ENCODE peak calls at places on chromosomes 12 and 14, in eight cellular contexts. C is activated CD8-positive, alpha-beta memory T cell treated with anti-CD3 and anti-CD28 coated beads for 1 hour; Y is PC-3; M is kidney epithelial cell; Q is activated CD4-positive, alpha-beta T cell treated with anti-CD3 and anti-CD28 coated beads, Interleukin-2, amount 50 U/mL, for 1 hour; J is fibroblast of lung; D is myocyte; G is lung. H is an unnamed sample.

GRCh38 chr12:104738371-104738710 is 219.7 kb downstream of the SLC41A2 start:
- DNase-seq in G (no peak), Y (no peak), D (no peak), C (no peak), M (peak; percentile 10), J (no peak), Q (no peak), H (no peak)

GRCh38 chr12:54032627-54033100 is at the start of gene HOXC5:
- DNase-seq in C (peak; percentile 40), Y (peak; percentile 84), M (no peak), D (peak; percentile 89), J (peak; percentile 34), G (peak; percentile 66), Q (peak; percentile 55), H (no peak)

GRCh38 chr12:123808167-123808566 is 46.1 kb downstream of the DNAH10 start:
- DNase-seq in Q (no peak), G (no peak), Y (peak; percentile 37), C (no peak), M (no peak), D (peak; percentile 15), J (peak; percentile 3), H (no peak)

GRCh38 chr12:89862511-89863331 is 154.1 kb upstream of the ATP2B1 start:
- DNase-seq in D (peak; percentile 59), Y (no peak), M (no peak), Q (peak; percentile 29), J (no peak), G (peak; percentile 36), C (no peak), H (no peak)

GRCh38 chr14:23600806-23601205 is 22.2 kb upstream of the JPH4 start:
- DNase-seq in M (no peak), C (no peak), Q (no peak), D (no peak), J (no peak), G (no peak), Y (no peak), H (no peak)

GRCh38 chr12:97960225-97960624 is 497.6 kb downstream of the RMST start:
- DNase-seq in C (no peak), M (no peak), D (no peak), J (no peak), Y (no peak), Q (no peak), G (no peak), H (no peak)

GRCh38 chr14:79540394-79540793 is 670.9 kb downstream of the DIO2 start:
- DNase-seq in Y (peak; percentile 10), Q (no peak), D (no peak), M (no peak), G (no peak), C (no peak), J (no peak), H (no peak)

GRCh38 chr12:1593232-1594044 is 943 bp downstream of the FBXL14 start:
- DNase-seq in Q (peak; percentile 53), J (peak; percentile 36), G (peak; percentile 51), C (no peak), M (no peak), Y (peak; percentile 24), D (no peak), H (no peak)

GRCh38 chr14:69828879-69829278 is 31.8 kb upstream of the SLC10A1 start:
- DNase-seq in D (no peak), Q (no peak), C (no peak), J (no peak), M (no peak), G (no peak), Y (no peak), H (no peak)

GRCh38 chr14:102088012-102088792 is 1.4 kb upstream of the HSP90AA1 start:
- DNase-seq in Q (peak; percentile 32), J (no peak), G (peak; percentile 51), C (peak; percentile 32), M (no peak), Y (no peak), D (no peak), H (no peak)

H was measured in keratinocyte.